ENCODE peak calls at places on chromosome 9, in nine cellular contexts. B is MM.1S, A is SW 1271, H is AML-193, F is body of pancreas, D is NCI-H748 treated with DMSO at 0.1 percent for 48 hours, U is NB4, M is AG20443, G is pons. J is an unnamed sample.

GRCh38 chr9:95581900-95582299 is 65.1 kb upstream of the PTCH1 start:
- DNase-seq in H (no peak), G (no peak), B (no peak), U (no peak), A (no peak), F (no peak), M (no peak), D (no peak), J (no peak)

GRCh38 chr9:110440161-110440560 is 102.5 kb upstream of the TXNDC8 start:
- DNase-seq in G (peak; percentile 42), B (no peak), M (peak; percentile 81), U (no peak), A (no peak), F (no peak), D (no peak), H (no peak), J (no peak)

GRCh38 chr9:110148384-110148783 is 59.6 kb downstream of the C9orf152 start:
- DNase-seq in U (no peak), F (no peak), B (peak; percentile 92), M (no peak), A (no peak), G (peak; percentile 61), D (no peak), H (no peak), J (peak; percentile 93)

GRCh38 chr9:129383415-129384088 is 205.5 kb upstream of the IER5L start:
- DNase-seq in H (peak; percentile 76), U (peak; percentile 79), F (peak; percentile 78), D (peak; percentile 52), A (no peak), G (peak; percentile 74), M (peak; percentile 89), B (peak; percentile 73), J (peak; percentile 86)

GRCh38 chr9:98256632-98257218 is 1.3 kb upstream of the TBC1D2 start:
- DNase-seq in F (no peak), A (no peak), M (no peak), D (no peak), U (peak; percentile 70), B (peak; percentile 37), G (peak; percentile 24), H (peak; percentile 16), J (no peak)

GRCh38 chr9:124834586-124834985 is 18.7 kb upstream of the WDR38 start:
- DNase-seq in F (peak; percentile 24), B (no peak), M (peak; percentile 59), D (no peak), A (no peak), U (no peak), G (no peak), H (no peak), J (no peak)

GRCh38 chr9:134048582-134048968 is 19.3 kb downstream of the BRD3 start:
- DNase-seq in D (no peak), F (no peak), U (no peak), H (no peak), B (no peak), A (no peak), G (no peak), M (no peak), J (no peak)

GRCh38 chr9:137031904-137032639 is at the start of gene FUT7:
- DNase-seq in G (no peak), F (no peak), D (no peak), M (no peak), A (no peak), H (peak; percentile 42), B (no peak), U (peak; percentile 89), J (peak; percentile 47)

GRCh38 chr9:12648921-12649320 is 44.3 kb upstream of the TYRP1 start:
- DNase-seq in B (no peak), U (no peak), F (no peak), D (no peak), M (no peak), G (no peak), H (no peak), A (no peak), J (no peak)

GRCh38 chr9:18126776-18127175 is 347.2 kb upstream of the ADAMTSL1 start:
- DNase-seq in G (peak; percentile 20), M (peak; percentile 58), U (no peak), H (no peak), F (no peak), B (no peak), A (no peak), D (no peak), J (no peak)

GRCh38 chr9:96420468-96421219 is 2.5 kb upstream of the ZNF367 start:
- DNase-seq in M (peak; percentile 83), G (peak; percentile 54), F (peak; percentile 31), B (peak; percentile 15), A (peak; percentile 100), U (peak; percentile 82), H (peak; percentile 27), D (no peak), J (peak; percentile 70)

GRCh38 chr9:69745716-69746538 is 13.9 kb downstream of the PTAR1 start:
- DNase-seq in H (peak; percentile 73), U (peak; percentile 30), F (no peak), B (no peak), A (peak; percentile 5), M (peak; percentile 47), D (no peak), G (no peak), J (no peak)

GRCh38 chr9:124784503-124784902 is 7.6 kb downstream of the OLFML2A start:
- DNase-seq in U (peak; percentile 58), D (no peak), B (no peak), G (no peak), M (peak; percentile 76), F (peak; percentile 2), H (no peak), A (no peak), J (no peak)

GRCh38 chr9:745761-746414 is 95.6 kb upstream of the DMRT1 start:
- DNase-seq in U (no peak), M (no peak), D (no peak), F (no peak), B (no peak), G (no peak), A (no peak), H (no peak), J (no peak)

GRCh38 chr9:135321580-135321979 is 158.0 kb upstream of the PPP1R26 start:
- DNase-seq in F (no peak), H (no peak), G (no peak), D (no peak), U (no peak), M (no peak), B (no peak), A (no peak), J (no peak)

GRCh38 chr9:93680445-93681315 is 104.3 kb downstream of the PHF2 start:
- DNase-seq in B (no peak), G (no peak), H (no peak), M (peak; percentile 13), A (no peak), F (no peak), U (no peak), D (no peak), J (no peak)

GRCh38 chr9:101268426-101268825 is 116.4 kb downstream of the BAAT start:
- DNase-seq in G (no peak), U (no peak), H (no peak), D (no peak), B (no peak), A (no peak), F (no peak), M (no peak), J (no peak)

GRCh38 chr9:104895572-104895971 is 32.4 kb downstream of the ABCA1 start:
- DNase-seq in D (no peak), A (no peak), H (no peak), B (no peak), U (no peak), F (no peak), G (no peak), M (peak; percentile 76), J (no peak)

GRCh38 chr9:111102793-111103474 is 64.7 kb upstream of the LPAR1 start:
- DNase-seq in F (no peak), G (no peak), D (no peak), U (no peak), H (no peak), B (no peak), M (peak; percentile 50), A (no peak), J (no peak)

GRCh38 chr9:91750343-91750742 is 199.7 kb downstream of the ROR2 start:
- DNase-seq in H (no peak), U (no peak), F (no peak), G (peak; percentile 26), M (peak; percentile 51), A (no peak), B (no peak), D (no peak), J (no peak)

GRCh38 chr9:35553670-35554543 is 51.2 kb upstream of the TESK1 start:
- DNase-seq in M (peak; percentile 89), B (peak; percentile 64), U (peak; percentile 85), H (peak; percentile 86), F (peak; percentile 69), A (peak; percentile 73), D (peak; percentile 52), G (peak; percentile 89), J (peak; percentile 52)

GRCh38 chr9:76403352-76403751 is 9.1 kb upstream of the RFK start:
- DNase-seq in D (peak; percentile 26), G (peak; percentile 46), B (peak; percentile 89), M (peak; percentile 78), F (no peak), U (peak; percentile 69), H (peak; percentile 87), A (peak; percentile 77), J (peak; percentile 76)

GRCh38 chr9:81083062-81083461 is 606.3 kb downstream of the TLE1 start:
- DNase-seq in M (no peak), U (peak; percentile 24), A (no peak), H (no peak), B (no peak), G (peak; percentile 7), F (no peak), D (no peak), J (no peak)

GRCh38 chr9:107137495-107138202 is 145.4 kb upstream of the RAD23B start:
- DNase-seq in M (peak; percentile 76), G (peak; percentile 37), A (peak; percentile 24), H (peak; percentile 4), D (no peak), B (no peak), U (peak; percentile 31), F (no peak), J (peak; percentile 28)

GRCh38 chr9:28927711-28928110 is 1354.4 kb upstream of the C9orf72 start:
- DNase-seq in U (no peak), A (no peak), H (no peak), M (no peak), B (no peak), D (no peak), G (no peak), F (no peak), J (no peak)

GRCh38 chr9:98142182-98142924 is 23.3 kb upstream of the TRIM14 start:
- DNase-seq in B (no peak), F (peak; percentile 18), M (no peak), A (no peak), G (no peak), H (no peak), U (no peak), D (no peak), J (peak; percentile 48)

GRCh38 chr9:136684339-136684738 is 2.9 kb downstream of the AGPAT2 start:
- DNase-seq in G (no peak), F (no peak), M (no peak), B (no peak), H (no peak), U (no peak), D (no peak), A (no peak), J (no peak)

GRCh38 chr9:32251539-32251938 is 132.9 kb upstream of the ACO1 start:
- DNase-seq in A (peak; percentile 52), H (peak; percentile 70), B (peak; percentile 81), M (peak; percentile 51), G (peak; percentile 73), D (peak; percentile 79), U (peak; percentile 84), F (peak; percentile 47), J (peak; percentile 64)

GRCh38 chr9:4315582-4316215 is 15.8 kb upstream of the GLIS3 start:
- DNase-seq in H (peak; percentile 60), D (peak; percentile 63), A (peak; percentile 6), M (peak; percentile 81), F (peak; percentile 84), U (peak; percentile 91), G (peak; percentile 74), B (peak; percentile 74), J (peak; percentile 89)

GRCh38 chr9:120532475-120532874 is 47.5 kb downstream of the CDK5RAP2 start:
- DNase-seq in M (peak; percentile 81), F (no peak), U (no peak), H (no peak), D (no peak), B (no peak), G (no peak), A (peak; percentile 81), J (no peak)

GRCh38 chr9:36793277-36793676 is 220.6 kb downstream of the MELK start:
- DNase-seq in B (peak; percentile 10), H (no peak), M (no peak), U (peak; percentile 8), A (no peak), G (no peak), F (no peak), D (no peak), J (peak; percentile 13)